ENCODE peak calls at places on chromosomes 2 and 18, in seven cellular contexts. Z, X, E, I, W, V and Q are unnamed samples.

GRCh38 chr2:119488245-119489182 is 35.8 kb downstream of the SCTR start:
- DNase-seq in W (no peak), Z (no peak), X (no peak), V (no peak), E (no peak), I (no peak), Q (no peak)

GRCh38 chr2:207505728-207506127 is 24.0 kb upstream of the CREB1 start:
- DNase-seq in Z (no peak), I (no peak), X (no peak), W (no peak), E (no peak), V (no peak), Q (no peak)

GRCh38 chr2:200380833-200381542 is 74.5 kb downstream of the SPATS2L start:
- DNase-seq in X (no peak), V (no peak), W (no peak), E (no peak), I (no peak), Z (no peak), Q (no peak)

GRCh38 chr2:173272895-173273294 is 81.8 kb upstream of the CDCA7 start:
- DNase-seq in I (no peak), E (no peak), X (no peak), Z (no peak), W (no peak), V (no peak), Q (no peak)

GRCh38 chr2:101388232-101388631 is 929 bp upstream of the CREG2 start:
- DNase-seq in Z (no peak), W (no peak), X (no peak), I (no peak), V (no peak), E (no peak), Q (no peak)

GRCh38 chr18:42086288-42086687 is 131.3 kb downstream of the PIK3C3 start:
- DNase-seq in Z (no peak), V (no peak), X (no peak), E (no peak), W (no peak), I (no peak), Q (no peak)

GRCh38 chr2:164625378-164625971 is 4.2 kb upstream of the GRB14 start:
- DNase-seq in I (no peak), W (no peak), Z (no peak), E (no peak), X (no peak), V (no peak), Q (no peak)

GRCh38 chr2:27920148-27920885 is 29.8 kb downstream of the BABAM2 start:
- DNase-seq in X (no peak), E (no peak), Z (no peak), I (no peak), W (no peak), V (no peak), Q (no peak)

GRCh38 chr2:89833780-89834117 is 1142.3 kb downstream of the RPIA start:
- DNase-seq in W (no peak), E (no peak), V (no peak), X (no peak), I (no peak), Z (no peak), Q (no peak)

GRCh38 chr2:50956886-50957285 is 75.0 kb downstream of the NRXN1 start:
- DNase-seq in W (no peak), X (no peak), E (no peak), Z (no peak), I (no peak), V (no peak), Q (no peak)

GRCh38 chr2:128786800-128787478 is 468.3 kb upstream of the HS6ST1 start:
- DNase-seq in Z (no peak), V (no peak), E (no peak), I (peak; percentile 22), X (no peak), W (no peak), Q (no peak)

GRCh38 chr18:52764271-52764670 is 424.3 kb downstream of the DCC start:
- DNase-seq in V (no peak), W (no peak), X (no peak), E (no peak), I (no peak), Z (no peak), Q (no peak)

GRCh38 chr2:46445561-46445960 is 33.8 kb upstream of the TMEM247 start:
- DNase-seq in E (no peak), X (no peak), W (no peak), Z (no peak), I (no peak), V (no peak), Q (no peak)

GRCh38 chr2:240368746-240369724 is 66.4 kb upstream of the GPC1 start:
- DNase-seq in V (peak; percentile 92), W (no peak), E (no peak), X (no peak), I (no peak), Z (peak; percentile 38), Q (peak; percentile 87)

GRCh38 chr2:74204436-74204835 is 6.0 kb downstream of the MTHFD2 start:
- DNase-seq in I (no peak), E (no peak), V (no peak), W (no peak), X (no peak), Z (no peak), Q (no peak)

GRCh38 chr2:74205113-74205512 is 6.7 kb downstream of the MTHFD2 start:
- DNase-seq in I (no peak), Z (no peak), E (no peak), W (no peak), V (no peak), X (no peak), Q (no peak)

GRCh38 chr2:74201596-74201995 is 3.2 kb downstream of the MTHFD2 start:
- DNase-seq in E (no peak), X (no peak), V (no peak), I (no peak), W (no peak), Z (peak; percentile 26), Q (no peak)

GRCh38 chr2:74206180-74206688 is 7.8 kb downstream of the MTHFD2 start:
- DNase-seq in E (no peak), Z (no peak), V (no peak), W (no peak), I (no peak), X (peak; percentile 61), Q (no peak)

GRCh38 chr2:74205586-74205985 is 7.2 kb downstream of the MTHFD2 start:
- DNase-seq in V (no peak), X (no peak), E (no peak), I (no peak), Z (no peak), W (no peak), Q (no peak)
- H3K27ac ChIP-seq in V (peak overlapping the region; percentile 91), X (peak overlapping the region; percentile 26), E (peak overlapping the region; percentile 79), I (no peak overlapping the region), Z (no peak overlapping the region), W (no peak overlapping the region), Q (peak overlapping the region; percentile 77)

GRCh38 chr2:43132523-43133301 is 93.7 kb downstream of the ZFP36L2 start:
- DNase-seq in E (no peak), X (no peak), I (no peak), Z (no peak), V (no peak), W (no peak), Q (no peak)

GRCh38 chr2:43135583-43135982 is 90.8 kb downstream of the ZFP36L2 start:
- DNase-seq in X (no peak), E (no peak), V (no peak), W (no peak), Z (no peak), I (no peak), Q (no peak)

GRCh38 chr2:43134571-43134889 is 91.9 kb downstream of the ZFP36L2 start:
- DNase-seq in Z (no peak), W (no peak), E (no peak), X (no peak), I (no peak), V (no peak), Q (no peak)

GRCh38 chr2:43133336-43133707 is 93.1 kb downstream of the ZFP36L2 start:
- DNase-seq in Z (no peak), X (no peak), E (no peak), I (no peak), W (no peak), V (no peak), Q (no peak)

DNA sequence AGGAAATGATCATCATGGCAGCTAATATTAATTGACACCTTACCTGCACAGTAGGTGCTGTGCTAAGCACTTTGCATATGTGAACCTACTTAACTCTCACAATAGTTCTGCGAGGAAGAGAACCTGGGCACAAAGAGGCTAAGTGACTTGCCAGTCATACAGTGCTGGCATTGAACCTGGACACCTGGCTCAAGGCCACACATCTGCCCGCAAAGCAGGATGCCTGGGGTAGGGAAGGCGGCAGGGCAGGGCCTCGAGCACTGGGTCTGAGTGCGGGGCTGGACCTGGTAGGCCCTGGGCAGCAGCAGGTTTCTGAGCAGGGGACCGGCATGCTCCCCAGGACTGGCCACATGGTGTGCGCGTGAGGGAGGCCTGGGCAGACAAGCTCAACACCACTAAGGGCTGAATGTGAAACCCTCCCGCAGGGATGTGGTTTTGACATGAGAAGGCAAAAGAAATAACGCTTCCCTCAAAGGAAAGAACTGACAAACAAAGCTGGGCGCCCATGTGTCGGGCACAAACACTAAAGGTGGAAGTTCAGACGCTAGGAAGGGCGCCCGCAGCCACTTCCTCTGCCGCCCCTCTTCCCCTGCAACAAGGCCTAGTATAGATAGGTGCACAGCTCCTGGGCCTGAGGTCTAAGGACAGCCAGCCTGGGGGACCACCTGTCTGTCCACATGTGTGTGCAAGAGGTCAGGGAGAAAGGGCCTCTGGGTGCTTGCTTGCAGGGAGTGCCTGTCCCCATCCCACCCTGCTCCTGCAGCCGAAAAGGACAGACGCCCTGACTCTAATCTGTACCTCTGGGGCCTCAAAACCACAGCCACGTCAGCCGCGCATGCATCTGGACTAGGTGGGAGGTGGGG is 92.5 kb downstream of the ZFP36L2 start:
- DNase-seq in E (peak; percentile 50), Z (no peak), V (peak; percentile 42), W (no peak), I (no peak), X (no peak), Q (no peak)
- H3K4me3 ChIP-seq in E (no peak overlapping the region), Z (no peak overlapping the region), V (no peak overlapping the region), W (no peak overlapping the region), I (no peak overlapping the region), X (no peak overlapping the region), Q (no peak overlapping the region)

GRCh38 chr2:112050311-112050710 is 4.8 kb upstream of the TMEM87B start:
- DNase-seq in W (no peak), E (no peak), V (no peak), X (no peak), I (no peak), Z (no peak), Q (no peak)

GRCh38 chr2:112055833-112056625 is 960 bp downstream of the TMEM87B start:
- DNase-seq in X (no peak), E (no peak), I (peak; percentile 85), V (peak; percentile 76), Z (peak; percentile 64), W (no peak), Q (peak; percentile 17)

GRCh38 chr2:112055110-112055832 is at the start of gene TMEM87B:
- DNase-seq in V (peak; percentile 98), W (peak; percentile 93), E (peak; percentile 92), I (peak; percentile 100), Z (peak; percentile 98), X (peak; percentile 86), Q (peak; percentile 97)

GRCh38 chr2:112056626-112056987 is 1.5 kb downstream of the TMEM87B start:
- DNase-seq in E (no peak), W (no peak), I (no peak), X (no peak), Z (no peak), V (no peak), Q (no peak)

GRCh38 chr2:112053917-112054846 is 887 bp upstream of the TMEM87B start:
- DNase-seq in W (peak; percentile 98), X (peak; percentile 78), V (peak; percentile 99), E (peak; percentile 99), I (peak; percentile 99), Z (peak; percentile 99), Q (peak; percentile 98)
- TF ChIP-seq POLR2A in W (no peak), X (peak; percentile 55), V (peak; percentile 47), E (no peak), I (no peak), Z (no peak), Q (no peak)

GRCh38 chr2:20423376-20423775 is 23.5 kb upstream of the RHOB start:
- DNase-seq in I (no peak), E (no peak), W (no peak), V (no peak), Z (no peak), X (no peak), Q (no peak)
- H3K27ac ChIP-seq in I (peak overlapping the region; percentile 75), E (no peak overlapping the region), W (peak overlapping the region; percentile 38), V (peak overlapping the region; percentile 92), Z (peak overlapping the region; percentile 28), X (no peak overlapping the region), Q (peak overlapping the region; percentile 41)